ENCODE peak calls at places on chromosomes 7 and 10, in five cellular contexts. J, O, T, C and A are unnamed samples.

GRCh38 chr10:10193848-10194247 is 823.8 kb upstream of the CELF2 start:
- DNase-seq in J (no peak), O (no peak), T (no peak), C (no peak), A (no peak)

GRCh38 chr7:143988986-143989745 is 11.0 kb upstream of the OR6B1 start:
- DNase-seq in O (no peak), T (no peak), J (peak; percentile 61), C (no peak), A (no peak)

GRCh38 chr10:6101181-6101580 is 12.3 kb downstream of the RBM17 start:
- DNase-seq in O (no peak), J (no peak), T (no peak), C (no peak), A (no peak)

GRCh38 chr7:7265057-7265456 is 82.7 kb downstream of the C1GALT1 start:
- DNase-seq in J (peak; percentile 14), T (no peak), O (no peak), C (no peak), A (no peak)

GRCh38 chr10:124370426-124370825 is 48.3 kb downstream of the OAT start:
- DNase-seq in O (no peak), C (no peak), J (no peak), T (no peak), A (no peak)

GRCh38 chr10:11440250-11441150 is 170.9 kb downstream of the USP6NL start:
- DNase-seq in J (no peak), O (no peak), C (no peak), T (peak; percentile 31), A (no peak)

GRCh38 chr7:110621289-110621688 is 469.6 kb upstream of the LRRN3 start:
- DNase-seq in C (no peak), T (no peak), J (no peak), O (no peak), A (no peak)

GRCh38 chr10:62638062-62638477 is 166.4 kb upstream of the ADO start:
- DNase-seq in T (no peak), C (no peak), J (peak; percentile 63), O (no peak), A (no peak)

GRCh38 chr7:157409149-157409752 is 72.4 kb downstream of the DNAJB6 start:
- DNase-seq in C (no peak), O (no peak), T (no peak), J (no peak), A (no peak)

GRCh38 chr10:97003151-97003803 is 171.2 kb downstream of the LCOR start:
- DNase-seq in J (no peak), T (no peak), C (no peak), O (no peak), A (no peak)

GRCh38 chr10:82558208-82558607 is 683.2 kb downstream of the NRG3 start:
- DNase-seq in O (no peak), C (no peak), J (no peak), T (no peak), A (no peak)

GRCh38 chr10:14325325-14325955 is 5.3 kb downstream of the FRMD4A start:
- DNase-seq in O (no peak), T (peak; percentile 44), J (peak; percentile 2), C (no peak), A (no peak)

GRCh38 chr7:129394101-129394500 is 40.1 kb upstream of the STRIP2 start:
- DNase-seq in J (no peak), T (no peak), C (no peak), O (no peak), A (no peak)

GRCh38 chr10:88186335-88186734 is 322.9 kb downstream of the PTEN start:
- DNase-seq in C (no peak), O (no peak), T (no peak), J (peak; percentile 95), A (no peak)

GRCh38 chr10:69172241-69172998 is 7.6 kb upstream of the SUPV3L1 start:
- DNase-seq in T (no peak), J (peak; percentile 63), O (no peak), C (no peak), A (no peak)

GRCh38 chr7:130400120-130400572 is 19.9 kb downstream of the CPA1 start:
- DNase-seq in C (no peak), O (no peak), T (no peak), J (peak; percentile 77), A (no peak)

GRCh38 chr10:17504547-17505245 is 50.3 kb upstream of the ST8SIA6 start:
- DNase-seq in O (no peak), T (no peak), C (no peak), J (peak; percentile 80), A (no peak)

GRCh38 chr7:16465469-16466086 is at the start of gene SOSTDC1:
- DNase-seq in O (no peak), J (peak; percentile 23), C (peak; percentile 89), T (no peak), A (no peak)

GRCh38 chr7:116864084-116864483 is 1.7 kb downstream of the CAPZA2 start:
- DNase-seq in J (peak; percentile 50), O (no peak), T (no peak), C (no peak), A (no peak)

GRCh38 chr10:17992266-17992665 is 40.5 kb downstream of the SLC39A12 start:
- DNase-seq in J (no peak), T (no peak), O (no peak), C (no peak), A (no peak)

GRCh38 chr10:3231951-3232730 is 59.6 kb upstream of the PITRM1 start:
- DNase-seq in C (no peak), O (no peak), J (peak; percentile 63), T (no peak), A (no peak)

GRCh38 chr10:62693306-62693705 is 111.2 kb upstream of the ADO start:
- DNase-seq in T (no peak), J (no peak), O (no peak), C (no peak), A (no peak)